ENCODE peak calls at places on chromosomes 12 and 14, in four cellular contexts. C, O, Y and A are unnamed samples.

GRCh38 chr12:102896067-102896466 is 21.0 kb downstream of the PAH start:
- DNase-seq in C (no peak), O (peak), Y (no peak), A (no peak)

GRCh38 chr14:101521978-101522377 is 39.3 kb upstream of the DIO3 start:
- DNase-seq in C (no peak), O (no peak), Y (no peak), A (no peak)

GRCh38 chr12:121294151-121294889 is 2.2 kb downstream of the CAMKK2 start:
- DNase-seq in C (no peak), O (no peak), Y (no peak), A (no peak)

GRCh38 chr14:32702571-32702970 is 236.1 kb upstream of the NPAS3 start:
- DNase-seq in C (no peak), O (peak), Y (no peak), A (no peak)

GRCh38 chr12:122669397-122670070 is 33.6 kb downstream of the HCAR2 start:
- DNase-seq in C (peak), O (no peak), Y (no peak), A (no peak)

GRCh38 chr14:87351007-87351406 is 642.0 kb downstream of the GALC start:
- DNase-seq in C (no peak), O (peak), Y (no peak), A (no peak)

GRCh38 chr12:96501139-96501741 is 11.9 kb downstream of the CFAP54 start:
- DNase-seq in C (peak), O (peak), Y (no peak), A (peak)

GRCh38 chr14:52640137-52640536 is 55.2 kb downstream of the ERO1A start:
- DNase-seq in C (no peak), O (no peak), Y (no peak), A (no peak)

GRCh38 chr14:50831704-50832130 is 755 bp upstream of the NIN start:
- DNase-seq in C (peak), O (peak), Y (no peak), A (no peak)

DNA sequence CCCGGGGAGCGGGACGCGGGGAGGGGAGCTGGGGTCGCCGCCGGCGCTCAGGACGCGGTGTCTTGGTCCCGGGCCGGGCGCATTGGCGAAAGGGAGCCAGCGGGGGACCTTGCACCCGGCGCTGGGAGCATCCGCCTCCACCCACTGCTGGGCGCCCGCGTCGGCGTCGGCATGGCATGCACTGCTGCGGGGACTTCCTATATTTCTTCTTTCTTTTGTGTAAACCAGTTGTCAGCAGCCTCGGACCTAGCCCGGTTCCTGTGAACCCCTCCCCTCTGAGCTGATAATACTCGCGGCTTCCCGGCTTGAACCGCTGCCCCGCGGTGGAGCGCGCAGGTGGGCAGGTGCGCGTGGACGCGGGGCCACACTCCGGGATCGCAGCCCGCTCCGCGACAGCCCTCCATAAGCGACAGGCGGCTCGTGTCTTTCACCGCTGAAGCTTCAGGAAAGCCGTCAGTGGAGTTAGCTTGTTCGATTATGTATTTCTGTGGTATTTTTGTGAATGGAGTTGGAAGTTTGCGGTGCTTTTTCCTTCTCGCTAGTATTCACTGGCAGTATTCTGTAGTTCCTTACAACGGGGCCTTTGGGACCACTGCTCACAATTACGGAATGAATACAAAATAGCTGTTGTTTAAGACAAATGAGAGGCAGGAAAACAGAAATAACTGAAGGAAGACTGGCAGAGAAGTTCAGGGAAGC is 824 bp downstream of the BMAL2 start:
- DNase-seq in C (no peak), O (peak), Y (no peak), A (peak)
- TF ChIP-seq REST in C (no peak), O (no peak), Y (no peak), A (no peak)

GRCh38 chr12:108839890-108840230 is 17.5 kb downstream of the SSH1 start:
- DNase-seq in C (no peak), O (no peak), Y (no peak), A (no peak)

GRCh38 chr12:108837239-108837638 is 20.1 kb downstream of the SSH1 start:
- DNase-seq in C (no peak), O (no peak), Y (no peak), A (no peak)

GRCh38 chr12:108837680-108838079 is 19.7 kb downstream of the SSH1 start:
- DNase-seq in C (no peak), O (no peak), Y (no peak), A (no peak)

GRCh38 chr12:108839011-108839889 is 18.1 kb downstream of the SSH1 start:
- DNase-seq in C (no peak), O (no peak), Y (no peak), A (no peak)

DNA sequence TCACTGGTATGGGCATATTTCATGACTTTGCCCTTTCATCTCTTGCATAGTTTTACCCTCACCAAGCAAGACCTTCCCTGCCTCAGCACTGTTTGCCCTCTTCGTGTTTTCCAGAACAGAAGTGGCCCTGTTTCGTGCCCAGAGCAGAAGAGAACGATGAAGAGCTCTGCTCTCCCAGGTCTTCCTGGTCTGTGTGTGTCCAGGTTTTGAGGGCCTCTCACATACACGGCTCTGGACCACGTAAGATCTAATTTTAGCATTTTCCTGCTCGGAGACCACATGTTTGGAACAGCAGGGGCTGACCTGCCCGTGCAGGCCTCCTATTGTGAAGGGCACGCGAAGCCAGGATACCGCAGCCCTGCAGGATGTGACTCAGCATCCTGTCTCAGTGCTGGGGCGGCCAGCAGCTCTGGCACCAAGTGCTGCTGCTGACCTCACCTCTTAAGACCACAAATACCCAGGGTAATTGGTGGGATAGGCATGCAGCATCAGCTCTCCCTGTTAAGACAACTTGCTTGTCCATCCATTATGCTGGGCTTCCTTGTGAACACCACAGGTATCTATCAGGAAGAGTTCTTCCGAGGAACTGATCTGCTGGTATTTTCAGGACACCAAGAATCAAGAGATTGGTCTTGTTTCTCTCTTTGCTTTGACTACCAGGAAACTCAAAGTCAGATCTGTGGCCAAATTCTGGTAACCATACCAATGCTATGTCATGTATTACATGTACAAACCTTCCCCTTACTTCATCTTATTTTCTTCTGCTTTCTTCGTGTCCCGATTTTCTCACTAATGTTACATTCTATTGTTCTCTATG is 19.0 kb downstream of the SSH1 start:
- DNase-seq in C (peak), O (peak), Y (peak), A (peak)
- TF ChIP-seq REST in C (no peak), O (no peak), Y (no peak), A (no peak)

DNA sequence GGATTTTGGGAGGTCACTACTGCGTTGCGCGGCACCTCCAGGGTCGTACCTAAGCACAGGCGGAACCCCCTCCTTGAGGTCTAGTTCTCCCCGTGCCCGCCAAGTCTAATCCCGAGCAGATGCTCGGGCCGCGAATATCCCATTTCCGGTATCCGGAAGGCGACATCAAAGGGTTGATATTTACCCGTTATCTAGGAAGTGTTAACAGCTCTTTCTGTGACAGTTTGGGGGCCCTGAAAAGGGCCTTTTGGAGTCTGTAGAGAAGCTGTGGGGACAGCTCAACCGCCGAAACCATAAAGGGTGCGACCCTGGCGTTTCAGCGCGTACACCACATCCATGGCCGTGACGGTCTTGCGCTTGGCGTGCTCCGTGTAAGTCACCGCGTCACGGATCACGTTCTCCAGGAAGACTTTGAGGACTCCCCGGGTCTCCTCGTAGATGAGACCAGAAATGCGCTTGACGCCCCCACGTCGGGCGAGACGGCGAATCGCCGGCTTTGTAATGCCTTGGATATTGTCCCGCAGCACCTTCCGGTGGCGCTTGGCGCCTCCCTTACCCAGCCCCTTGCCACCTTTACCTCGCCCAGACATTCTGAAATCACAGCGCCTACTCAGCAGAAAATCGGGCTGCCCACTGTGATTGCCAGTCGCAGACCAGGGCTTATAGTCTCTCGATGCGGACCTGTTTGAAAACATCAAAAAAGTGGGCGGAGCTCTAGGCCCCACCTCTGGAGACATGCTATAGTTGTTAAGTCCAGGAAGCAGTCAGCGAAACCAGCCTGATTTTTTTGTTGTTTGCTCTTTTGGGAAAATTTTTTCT is 32.6 kb downstream of the WBP11 start:
- DNase-seq in C (peak), O (peak), Y (peak), A (peak)
- TF ChIP-seq REST in C (no peak), O (no peak), Y (no peak), A (no peak)

GRCh38 chr12:19273482-19274330 is 144.2 kb downstream of the PLEKHA5 start:
- DNase-seq in C (peak), O (no peak), Y (no peak), A (peak)
- TF ChIP-seq REST in C (no peak), O (no peak), Y (no peak), A (no peak)

DNA sequence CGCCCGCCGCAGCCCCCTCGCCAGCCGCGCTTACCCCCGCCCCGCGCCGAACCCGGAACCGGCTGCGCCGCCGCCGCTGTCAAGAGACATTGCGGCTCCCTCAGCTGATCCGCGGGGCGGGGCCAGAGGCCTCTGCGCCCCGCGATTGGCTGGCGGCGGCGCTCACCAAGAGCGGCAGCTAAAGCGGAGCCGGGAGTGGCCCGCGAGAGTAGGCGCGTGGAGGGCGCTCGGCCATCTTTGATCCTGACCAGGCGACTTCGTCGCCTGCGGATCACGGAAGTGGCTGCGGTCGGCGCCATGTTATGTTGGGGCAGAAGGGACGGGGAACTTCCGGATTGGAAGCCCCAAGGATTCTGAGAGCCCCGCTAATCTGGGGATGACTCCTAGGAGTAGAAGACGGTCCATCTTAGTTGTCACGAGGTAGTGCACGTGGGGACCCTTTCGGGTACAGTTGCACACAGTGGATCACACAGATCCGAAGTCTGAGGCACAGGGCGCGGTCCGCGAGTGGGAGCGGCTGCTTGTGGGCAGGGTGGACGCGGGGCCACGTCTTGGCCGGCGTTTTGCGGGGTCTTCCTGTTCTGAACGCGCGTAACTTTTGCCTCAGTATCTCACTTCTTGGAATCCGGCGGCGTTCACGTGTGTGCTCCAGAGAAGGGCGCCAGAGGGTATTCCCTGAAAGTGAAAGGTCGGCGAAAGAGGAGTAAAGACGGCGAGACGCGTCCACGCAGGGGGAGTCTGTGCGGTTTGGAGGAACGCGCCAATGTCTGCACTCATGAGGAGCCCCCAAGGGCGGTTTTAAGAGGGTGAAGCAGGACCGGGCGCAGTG is at the start of gene CHFR:
- DNase-seq in C (peak), O (peak), Y (peak), A (peak)
- TF ChIP-seq REST in C (peak), O (no peak), Y (no peak), A (no peak)